ENCODE peak calls at places on chromosomes 11 and 22, in seven cellular contexts. Y, X, L, D, V, R and O are unnamed samples.

GRCh38 chr22:23109079-23109347 is 32.8 kb downstream of the RSPH14 start:
- DNase-seq in Y (no peak), X (no peak), L (no peak), D (no peak), V (no peak), R (no peak), O (no peak)

GRCh38 chr11:64885367-64886286 is 7.2 kb upstream of the EHD1 start:
- DNase-seq in Y (peak), X (no peak), L (no peak), D (no peak), V (no peak), R (no peak), O (peak)

GRCh38 chr11:103659138-103659734 is 377.2 kb upstream of the DDI1 start:
- DNase-seq in Y (no peak), X (no peak), L (no peak), D (no peak), V (no peak), R (no peak), O (no peak)

GRCh38 chr11:124920870-124921609 is 2.0 kb downstream of the HEPN1 start:
- DNase-seq in Y (peak), X (no peak), L (no peak), D (peak), V (peak), R (peak), O (peak)

GRCh38 chr11:33290319-33290718 is 33.1 kb downstream of the HIPK3 start:
- DNase-seq in Y (no peak), X (no peak), L (no peak), D (no peak), V (no peak), R (no peak), O (no peak)

GRCh38 chr11:66912963-66913362 is 45.2 kb downstream of the PC start:
- DNase-seq in Y (no peak), X (no peak), L (no peak), D (no peak), V (no peak), R (peak), O (no peak)

GRCh38 chr22:25113316-25113721 is 86.3 kb upstream of the CRYBB3 start:
- DNase-seq in Y (no peak), X (no peak), L (no peak), D (no peak), V (no peak), R (no peak), O (no peak)

GRCh38 chr11:13338437-13339069 is 61.0 kb downstream of the BMAL1 start:
- DNase-seq in Y (peak), X (peak), L (no peak), D (no peak), V (no peak), R (no peak), O (peak)

GRCh38 chr22:35648066-35649025 is at the start of gene APOL6:
- DNase-seq in Y (peak), X (no peak), L (peak), D (no peak), V (no peak), R (peak), O (peak)